ENCODE peak calls at places on chromosomes 7 and 10, in four cellular contexts. P is Peyer's patch, W is endodermal cell, J is endothelial cell of umbilical vein. S is an unnamed sample. For H3K4me1, the result is how much of the 10 kb centered on the place peaks cover.

GRCh38 chr7:132138817-132139216 is 437.5 kb downstream of the PLXNA4 start:
- DNase-seq in J (peak), P (no peak), W (no peak), S (no peak)

GRCh38 chr7:30845426-30846135 is 66.1 kb upstream of the AQP1 start:
- DNase-seq in P (no peak), W (no peak), J (peak), S (peak)

GRCh38 chr7:31044531-31044930 is 7.6 kb upstream of the ADCYAP1R1 start:
- DNase-seq in J (no peak), W (no peak), P (no peak), S (no peak)

GRCh38 chr7:92674379-92674778 is 84.2 kb upstream of the FAM133B start:
- DNase-seq in P (no peak), J (no peak), W (no peak), S (no peak)

GRCh38 chr7:84847790-84848189 is 339.1 kb downstream of the SEMA3D start:
- DNase-seq in J (no peak), P (no peak), W (no peak), S (no peak)

GRCh38 chr10:20105931-20106330 is 289.7 kb downstream of the PLXDC2 start:
- DNase-seq in W (no peak), P (no peak), J (no peak), S (no peak)

GRCh38 chr10:62626817-62627216 is 177.7 kb upstream of the ADO start:
- DNase-seq in W (no peak), P (no peak), J (no peak), S (no peak)

GRCh38 chr7:122068999-122069398 is 75.0 kb downstream of the AASS start:
- DNase-seq in W (no peak), J (no peak), P (no peak), S (no peak)

GRCh38 chr7:55533050-55533728 is 39.1 kb downstream of the VOPP1 start:
- DNase-seq in P (peak), W (no peak), J (peak), S (no peak)

GRCh38 chr10:24685958-24686540 is 37.6 kb downstream of the ARHGAP21 start:
- DNase-seq in P (no peak), J (peak), W (no peak), S (no peak)

GRCh38 chr7:80643336-80643925 is 5.0 kb downstream of the CD36 start:
- DNase-seq in J (no peak), P (no peak), W (no peak), S (no peak)

GRCh38 chr7:108067844-108068243 is 62.3 kb downstream of the LAMB4 start:
- DNase-seq in J (no peak), W (no peak), P (no peak), S (no peak)

GRCh38 chr10:86756511-86757109 is at the start of gene BMPR1A:
- DNase-seq in W (peak), P (no peak), J (no peak), S (peak)

GRCh38 chr7:127822822-127823508 is 171.0 kb downstream of the SND1 start:
- DNase-seq in J (no peak), W (peak), P (no peak), S (no peak)

GRCh38 chr7:137953043-137953691 is 48.7 kb downstream of the CREB3L2 start:
- DNase-seq in W (no peak), P (no peak), J (no peak), S (no peak)

GRCh38 chr7:128347573-128348147 is 4.0 kb upstream of the RBM28 start:
- DNase-seq in P (no peak), W (peak), J (peak), S (no peak)

GRCh38 chr7:85686410-85687181 is 499.7 kb upstream of the SEMA3D start:
- DNase-seq in P (no peak), W (peak), J (no peak), S (no peak)

GRCh38 chr7:34133983-34134782 is 228.8 kb downstream of the BMPER start:
- DNase-seq in P (peak), J (peak), W (peak), S (peak)

GRCh38 chr7:51611937-51612336 is 295.3 kb upstream of the COBL start:
- DNase-seq in J (no peak), P (no peak), W (no peak), S (no peak)

GRCh38 chr7:107659666-107660065 is 962 bp upstream of the SLC26A4 start:
- DNase-seq in P (no peak), J (no peak), W (no peak), S (no peak)

GRCh38 chr10:129386415-129387257 is 80.4 kb upstream of the MGMT start:
- DNase-seq in P (no peak), W (peak), J (peak), S (peak)

GRCh38 chr7:92723205-92723604 is 113.2 kb downstream of the CDK6 start:
- DNase-seq in P (no peak), W (no peak), J (peak), S (no peak)

GRCh38 chr7:100483728-100484635 is at the start of gene NYAP1:
- DNase-seq in J (peak), P (peak), W (peak), S (no peak)

GRCh38 chr7:141354251-141354650 is 197.0 kb upstream of the AGK start:
- DNase-seq in P (no peak), J (peak), W (no peak), S (no peak)

GRCh38 chr7:28955723-28956607 is 2.2 kb downstream of the TRIL start:
- DNase-seq in W (peak), J (peak), P (peak), S (peak)

GRCh38 chr7:6571160-6571779 is 6.0 kb upstream of the ZDHHC4 start:
- DNase-seq in W (no peak), J (no peak), P (no peak), S (no peak)

GRCh38 chr7:137652721-137653120 is 194.1 kb downstream of the DGKI start:
- DNase-seq in J (no peak), W (no peak), P (no peak), S (no peak)

GRCh38 chr7:73937014-73937413 is 76.1 kb downstream of the TMEM270 start:
- DNase-seq in P (no peak), J (peak), W (no peak), S (no peak)

GRCh38 chr10:59373071-59373470 is 10.7 kb upstream of the FAM13C start:
- DNase-seq in W (no peak), J (no peak), P (no peak), S (no peak)

GRCh38 chr7:137986252-137987010 is 15.5 kb downstream of the CREB3L2 start:
- DNase-seq in W (no peak), J (no peak), P (no peak), S (no peak)

GRCh38 chr7:64528770-64529169 is 34.1 kb downstream of the ZNF680 start:
- DNase-seq in W (no peak), J (no peak), P (no peak), S (no peak)

GRCh38 chr7:45937301-45937700 is 16.2 kb upstream of the IGFBP3 start:
- DNase-seq in P (no peak), J (no peak), W (no peak), S (no peak)

GRCh38 chr10:42932735-42933453 is 144.0 kb upstream of the RET start:
- DNase-seq in P (no peak), J (no peak), W (peak), S (peak)

GRCh38 chr10:130121486-130122079 is 11.0 kb upstream of the C10orf143 start:
- DNase-seq in J (no peak), W (no peak), P (no peak), S (no peak)

GRCh38 chr7:86598311-86598710 is 45.4 kb upstream of the GRM3 start:
- DNase-seq in W (peak), J (no peak), P (no peak), S (no peak)

GRCh38 chr10:54800677-54801480 is at the start of gene PCDH15:
- DNase-seq in J (peak), W (peak), P (no peak), S (no peak)

GRCh38 chr10:120103957-120104560 is 211.5 kb downstream of the SEC23IP start:
- DNase-seq in J (no peak), W (peak), P (no peak), S (peak)

GRCh38 chr7:155457544-155458316 is at the start of gene EN2:
- DNase-seq in W (peak), P (no peak), J (peak), S (no peak)
- H3K4me1 ChIP-seq in W (under half), P (under half), J (under half), S (under half)

GRCh38 chr7:142798451-142799438 is 28.0 kb downstream of the PRSS2 start:
- DNase-seq in P (no peak), W (peak), J (no peak), S (no peak)
- H3K4me3 ChIP-seq in P (peak), W (no peak), J (peak), S (no peak)

GRCh38 chr7:26792573-26792972 is 71.8 kb downstream of the SKAP2 start:
- DNase-seq in J (no peak), W (no peak), P (no peak), S (no peak)
- H3K4me1 ChIP-seq in J (under half), W (under half), P (under half), S (under half)

DNA sequence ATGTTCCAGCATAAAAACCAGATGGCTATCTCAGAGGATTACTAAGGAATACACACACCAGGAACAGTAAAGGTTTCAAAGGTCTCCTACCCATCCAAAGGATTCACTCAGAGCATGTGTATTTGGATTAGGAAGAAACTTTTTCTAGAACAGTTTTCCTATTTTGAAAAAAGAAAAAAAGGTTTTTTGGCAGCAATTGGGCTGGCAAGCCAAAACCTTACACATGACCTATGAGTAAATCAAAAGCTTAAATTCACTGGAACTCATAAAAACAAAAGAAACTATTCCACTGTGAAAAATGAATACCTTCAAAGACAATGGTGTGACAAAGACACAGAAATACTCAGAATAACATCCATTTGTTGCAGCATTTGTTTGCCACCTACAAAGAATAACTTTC is 9.6 kb downstream of the TPK1 start:
- DNase-seq in J (peak), W (no peak), P (no peak), S (no peak)
- H3K4me3 ChIP-seq in J (no peak), W (no peak), P (no peak), S (no peak)

DNA sequence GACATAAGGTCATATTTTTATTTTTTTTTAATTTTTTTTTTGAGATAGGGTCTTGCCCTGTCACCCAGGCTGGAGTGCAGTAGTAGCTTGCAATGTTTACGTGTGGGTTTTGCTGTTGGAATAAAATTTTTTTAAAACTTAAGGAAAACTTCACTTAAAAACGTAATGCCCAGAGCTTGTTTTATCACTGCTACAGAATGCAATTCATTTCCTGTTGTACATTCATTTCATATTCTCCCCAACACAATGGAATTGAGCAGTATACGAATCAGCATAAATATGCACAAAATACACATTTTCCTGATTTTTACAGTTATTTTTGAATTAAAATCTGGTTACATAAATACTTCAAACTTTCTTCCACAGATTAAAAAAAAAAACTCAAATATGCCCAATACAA is 40.3 kb downstream of the RSU1 start:
- DNase-seq in W (no peak), J (peak), P (no peak), S (no peak)
- H3K4me1 ChIP-seq in W (under half), J (under half), P (under half), S (under half)

DNA sequence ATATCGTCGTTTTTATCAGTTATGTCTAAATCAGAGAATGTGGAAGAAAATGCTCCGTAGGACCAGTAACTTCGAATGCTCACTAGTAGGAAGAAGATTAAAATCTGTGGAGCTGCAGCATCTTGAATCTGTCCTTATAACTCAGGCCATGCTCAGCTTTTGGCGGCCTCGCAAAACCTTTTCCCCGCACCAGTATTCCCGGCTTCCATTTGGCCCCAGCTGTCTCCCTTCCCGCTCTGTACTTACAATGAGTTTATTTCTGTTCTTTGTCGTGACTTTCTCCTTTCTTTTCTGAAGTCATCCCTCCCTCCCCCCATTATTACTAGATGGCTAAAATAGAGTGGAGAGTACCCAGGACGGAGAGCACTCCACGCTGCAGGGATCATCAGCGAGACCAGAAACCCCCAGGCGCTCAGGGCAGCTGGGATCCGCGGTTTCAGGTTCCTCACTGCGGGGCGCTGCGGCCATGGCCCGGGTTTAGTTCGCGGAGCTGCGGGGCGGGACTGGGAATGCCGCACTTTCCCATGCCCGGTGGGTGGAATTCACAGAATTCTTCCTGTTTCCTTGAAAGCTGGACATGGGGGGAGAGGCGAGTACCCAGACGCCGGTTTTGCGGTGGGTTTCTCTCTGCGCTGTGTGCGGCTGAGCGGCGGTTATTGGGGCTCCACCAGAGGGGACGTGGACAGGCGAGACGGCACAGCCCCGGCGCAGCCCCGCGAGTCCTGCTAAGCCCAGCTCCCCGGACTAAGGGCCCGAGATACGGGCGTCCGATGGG is 183.5 kb downstream of the POM121L12 start:
- DNase-seq in P (no peak), J (peak), W (peak), S (no peak)
- H3K4me3 ChIP-seq in P (no peak), J (peak), W (peak), S (no peak)

DNA sequence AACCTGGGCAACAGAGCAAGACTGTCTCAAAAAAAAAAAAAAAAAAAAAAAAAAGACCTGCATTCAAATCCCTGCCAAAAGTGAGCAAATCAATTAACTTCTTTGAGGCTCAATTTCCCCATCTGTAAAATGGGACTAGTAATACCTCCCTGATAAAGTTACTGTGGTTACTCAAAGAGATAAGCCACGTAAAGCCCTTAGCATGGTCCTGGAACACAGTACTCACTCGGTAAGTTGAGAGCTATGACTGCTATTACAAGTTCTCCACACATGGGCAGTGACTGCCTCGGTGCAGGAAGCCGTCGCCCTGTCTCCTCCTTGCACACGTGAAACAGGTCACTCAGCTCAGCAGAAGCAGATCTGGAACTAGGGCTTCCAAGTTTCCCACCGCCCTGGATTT is 37.9 kb downstream of the DDIT4 start:
- DNase-seq in P (no peak), J (no peak), W (no peak), S (no peak)
- H3K4me1 ChIP-seq in P (under half), J (under half), W (under half), S (under half)

DNA sequence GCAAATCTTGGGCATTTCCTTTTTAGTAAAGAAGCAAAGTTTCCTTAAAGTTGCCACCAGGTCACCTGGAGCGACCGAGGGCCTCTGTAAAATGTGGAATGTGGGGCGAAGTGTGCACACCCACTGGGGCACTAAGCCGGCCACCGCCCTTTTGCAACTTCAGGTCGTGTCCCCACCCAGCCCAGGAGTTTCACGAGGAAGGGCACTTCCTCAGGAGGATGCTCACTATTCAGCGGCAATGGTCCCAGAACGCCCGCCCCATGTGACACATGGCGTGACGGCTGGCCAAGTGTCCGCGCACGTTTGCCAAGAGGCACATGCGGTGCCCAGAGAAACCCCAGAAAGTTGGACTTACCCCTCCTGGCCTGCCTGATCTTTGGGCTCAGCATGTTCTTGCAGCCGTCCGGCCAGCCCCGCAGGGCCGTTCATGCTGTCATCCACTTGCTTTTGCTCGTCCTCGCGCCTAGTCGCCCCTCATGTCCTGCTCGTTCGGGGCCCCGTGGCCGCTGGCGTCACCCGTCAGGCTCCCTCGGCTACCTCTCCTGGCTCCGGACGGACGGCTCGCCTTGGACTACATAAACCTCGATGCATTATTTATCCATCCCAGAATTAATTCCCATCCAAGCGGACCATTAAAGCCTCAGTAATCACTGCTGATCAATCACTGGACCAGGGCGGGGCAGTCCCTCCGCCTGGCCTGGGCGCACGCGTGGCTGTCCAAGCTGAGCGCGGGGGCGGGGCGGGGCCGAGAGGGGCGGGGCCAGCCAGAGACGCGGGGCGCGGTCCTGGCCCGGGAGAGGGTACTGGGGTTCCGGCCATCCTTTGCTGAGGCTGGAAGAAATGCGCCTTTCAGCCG is at the start of gene ARHGAP22:
- DNase-seq in W (peak), J (peak), P (peak), S (no peak)
- H3K4me3 ChIP-seq in W (no peak), J (peak), P (peak), S (peak)

GRCh38 chr10:96697438-96697837 is 22.9 kb downstream of the PIK3AP1 start:
- DNase-seq in J (no peak), P (no peak), W (no peak), S (no peak)

GRCh38 chr10:96701265-96701664 is 19.0 kb downstream of the PIK3AP1 start:
- DNase-seq in W (no peak), P (no peak), J (no peak), S (no peak)

GRCh38 chr10:96700477-96701099 is 19.7 kb downstream of the PIK3AP1 start:
- DNase-seq in J (no peak), W (no peak), P (peak), S (no peak)

GRCh38 chr10:96697026-96697425 is 23.3 kb downstream of the PIK3AP1 start:
- DNase-seq in P (no peak), J (no peak), W (no peak), S (no peak)

DNA sequence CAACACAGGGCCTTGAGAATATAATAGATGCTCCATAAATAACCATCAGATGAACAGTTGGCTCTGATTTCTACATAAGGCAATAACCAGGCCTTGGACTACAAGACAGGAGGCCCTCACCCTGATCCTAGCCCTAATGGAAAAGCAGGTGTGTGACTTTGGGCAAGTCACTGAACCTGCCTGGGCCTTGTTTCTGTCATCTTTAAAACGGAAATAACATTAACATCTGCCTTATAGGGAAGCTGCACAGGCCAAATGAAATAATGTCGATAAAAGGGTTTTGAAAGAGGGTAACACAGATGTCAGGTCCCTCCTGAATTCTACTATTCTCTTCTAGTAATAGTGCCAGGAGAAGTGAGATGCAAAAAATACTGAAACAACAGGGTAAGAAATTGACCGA is 20.7 kb downstream of the PIK3AP1 start:
- DNase-seq in P (no peak), J (no peak), W (no peak), S (no peak)
- H3K4me1 ChIP-seq in P (under half), J (under half), W (under half), S (under half)

GRCh38 chr7:52659178-52659577 is 376.3 kb upstream of the POM121L12 start:
- DNase-seq in W (no peak), J (no peak), P (no peak), S (no peak)
- H3K4me3 ChIP-seq in W (no peak), J (no peak), P (no peak), S (no peak)